ENCODE peak calls at places on chromosome 13, in four cellular contexts. T, J, O and U are unnamed samples.

GRCh38 chr13:27678306-27679040 is 56.8 kb downstream of the POLR1D start:
- DNase-seq in O (no peak), J (no peak), T (no peak), U (no peak)

GRCh38 chr13:108342369-108343289 is 73.1 kb downstream of the TNFSF13B start:
- DNase-seq in O (peak), T (peak), J (no peak), U (peak)

GRCh38 chr13:25455146-25455545 is 83.4 kb downstream of the ATP8A2 start:
- DNase-seq in O (no peak), J (no peak), T (no peak), U (no peak)

GRCh38 chr13:28728642-28729041 is 9.9 kb upstream of the SLC46A3 start:
- DNase-seq in T (no peak), J (no peak), O (no peak), U (no peak)

GRCh38 chr13:94784066-94784465 is 71.7 kb upstream of the SOX21 start:
- DNase-seq in J (no peak), O (peak), T (peak), U (no peak)

GRCh38 chr13:28531195-28531955 is 36.4 kb upstream of the FLT1 start:
- DNase-seq in T (peak), O (peak), J (no peak), U (no peak)

GRCh38 chr13:106153041-106153440 is 382.4 kb downstream of the EFNB2 start:
- DNase-seq in J (no peak), O (no peak), T (no peak), U (no peak)

GRCh38 chr13:48412881-48413351 is at the start of gene LPAR6:
- DNase-seq in J (no peak), O (peak), T (peak), U (no peak)

GRCh38 chr13:23744315-23744714 is 144.9 kb downstream of the MIPEP start:
- DNase-seq in J (no peak), T (no peak), O (no peak), U (no peak)

GRCh38 chr13:69324109-69324886 is 783.3 kb upstream of the ATXN8OS start:
- DNase-seq in T (no peak), O (no peak), J (no peak), U (no peak)

GRCh38 chr13:40355126-40355719 is 311.2 kb downstream of the FOXO1 start:
- DNase-seq in O (no peak), T (no peak), J (no peak), U (no peak)

GRCh38 chr13:44809152-44809551 is 180.1 kb downstream of the NUFIP1 start:
- DNase-seq in O (no peak), J (no peak), T (no peak), U (no peak)

GRCh38 chr13:32432856-32433255 is 4.9 kb upstream of the N4BP2L1 start:
- DNase-seq in J (no peak), O (no peak), T (no peak), U (no peak)

GRCh38 chr13:51923983-51924539 is 62.3 kb downstream of the CCDC70 start:
- DNase-seq in O (no peak), J (no peak), T (no peak), U (no peak)

GRCh38 chr13:30466841-30467252 is 1.1 kb upstream of the HMGB1 start:
- DNase-seq in J (no peak), T (no peak), O (no peak), U (peak)

GRCh38 chr13:46348976-46349375 is 38.1 kb downstream of the RUBCNL start:
- DNase-seq in O (no peak), J (no peak), T (no peak), U (no peak)

GRCh38 chr13:33751151-33751550 is 66.8 kb upstream of the RFC3 start:
- DNase-seq in T (peak), J (no peak), O (peak), U (no peak)

GRCh38 chr13:42656136-42656535 is 82.2 kb downstream of the TNFSF11 start:
- DNase-seq in O (peak), J (no peak), T (no peak), U (no peak)

GRCh38 chr13:40779049-40779448 is 8.1 kb upstream of the MRPS31 start:
- DNase-seq in O (no peak), J (no peak), T (no peak), U (no peak)

GRCh38 chr13:81738364-81738763 is 1397.4 kb upstream of the SPRY2 start:
- DNase-seq in O (no peak), T (no peak), J (no peak), U (no peak)

GRCh38 chr13:92649140-92649813 is 577.3 kb upstream of the GPC6 start:
- DNase-seq in J (no peak), T (no peak), O (no peak), U (no peak)

GRCh38 chr13:45393941-45394570 is 24.1 kb downstream of the SLC25A30 start:
- DNase-seq in T (peak), O (peak), J (peak), U (peak)

GRCh38 chr13:46405457-46405856 is 18.4 kb upstream of the RUBCNL start:
- DNase-seq in J (no peak), T (no peak), O (no peak), U (no peak)

GRCh38 chr13:49890376-49890775 is 45.8 kb downstream of the SPRYD7 start:
- DNase-seq in T (no peak), J (no peak), O (no peak), U (no peak)

GRCh38 chr13:91725646-91726045 is 327.2 kb downstream of the GPC5 start:
- DNase-seq in O (no peak), J (no peak), T (no peak), U (no peak)

GRCh38 chr13:64817721-64818120 is 2412.4 kb downstream of the PCDH9 start:
- DNase-seq in T (peak), O (peak), J (no peak), U (no peak)

GRCh38 chr13:105340061-105340606 is 1195.3 kb downstream of the EFNB2 start:
- DNase-seq in T (no peak), J (no peak), O (no peak), U (no peak)

GRCh38 chr13:110617326-110618072 is 2.2 kb downstream of the NAXD start:
- DNase-seq in O (peak), J (peak), T (peak), U (no peak)

GRCh38 chr13:110618167-110618566 is 2.8 kb downstream of the NAXD start:
- DNase-seq in J (no peak), O (no peak), T (no peak), U (no peak)

GRCh38 chr13:110615322-110616102 is at the start of gene NAXD:
- DNase-seq in O (peak), J (peak), T (peak), U (peak)

GRCh38 chr13:110615005-110615321 is 382 bp upstream of the NAXD start:
- DNase-seq in J (no peak), T (no peak), O (no peak), U (no peak)

GRCh38 chr13:110616103-110617101 is 1.1 kb downstream of the NAXD start:
- DNase-seq in J (peak), T (peak), O (peak), U (peak)
- TF ChIP-seq CTCF in J (no peak), T (peak), O (no peak), U (peak)

GRCh38 chr13:113584205-113584869 is at the start of gene TFDP1:
- DNase-seq in T (peak), O (peak), J (peak), U (peak)
- TF ChIP-seq CTCF in T (no peak), O (no peak), J (no peak), U (no peak)

DNA sequence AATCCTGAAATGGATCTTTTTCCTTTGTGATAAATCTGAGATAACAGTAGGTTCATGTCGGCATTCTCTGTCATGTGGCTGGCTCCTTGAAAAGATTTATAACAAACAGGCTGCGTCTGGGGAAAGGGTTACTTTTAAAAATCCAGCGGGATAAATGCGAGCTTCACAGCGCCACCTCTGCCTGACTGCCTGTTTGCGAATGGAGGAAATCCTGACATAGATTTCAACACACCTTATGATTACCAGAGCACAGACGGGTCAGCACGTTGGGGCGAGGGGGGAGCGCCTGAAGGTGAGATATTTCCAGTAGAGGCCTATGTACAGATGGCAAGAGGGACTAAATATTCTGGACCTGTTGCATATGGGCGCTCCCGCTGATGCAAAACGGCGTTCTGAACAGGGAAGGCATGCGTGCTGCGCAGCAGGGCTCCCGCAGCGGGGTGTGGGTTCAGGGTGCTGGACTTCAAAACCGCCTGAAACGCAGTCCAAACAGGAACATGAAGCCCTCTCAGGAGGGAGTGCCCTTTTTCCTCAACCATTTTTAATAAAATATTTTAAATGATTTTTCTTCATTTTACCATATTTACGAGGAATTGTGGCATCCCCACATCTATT is 445.3 kb upstream of the SGCG start:
- DNase-seq in T (no peak), O (no peak), J (no peak), U (no peak)
- TF ChIP-seq CTCF in T (no peak), O (no peak), J (no peak), U (no peak)

GRCh38 chr13:63124863-63125262 is 1709.2 kb upstream of the PCDH20 start:
- DNase-seq in J (no peak), T (peak), O (peak), U (no peak)
- TF ChIP-seq CTCF in J (peak), T (no peak), O (peak), U (no peak)

GRCh38 chr13:102089177-102089576 is 312.7 kb downstream of the FGF14 start:
- DNase-seq in O (no peak), J (no peak), T (peak), U (no peak)
- TF ChIP-seq CTCF in O (peak), J (no peak), T (peak), U (no peak)

GRCh38 chr13:60620611-60621395 is 223.8 kb downstream of the TDRD3 start:
- DNase-seq in O (no peak), T (no peak), J (no peak), U (no peak)

GRCh38 chr13:60613080-60613479 is 216.1 kb downstream of the TDRD3 start:
- DNase-seq in J (no peak), O (no peak), T (no peak), U (no peak)

GRCh38 chr13:60623131-60623530 is 226.1 kb downstream of the TDRD3 start:
- DNase-seq in T (no peak), J (no peak), O (no peak), U (no peak)

GRCh38 chr13:60619461-60619860 is 222.4 kb downstream of the TDRD3 start:
- DNase-seq in T (no peak), O (no peak), J (no peak), U (no peak)

DNA sequence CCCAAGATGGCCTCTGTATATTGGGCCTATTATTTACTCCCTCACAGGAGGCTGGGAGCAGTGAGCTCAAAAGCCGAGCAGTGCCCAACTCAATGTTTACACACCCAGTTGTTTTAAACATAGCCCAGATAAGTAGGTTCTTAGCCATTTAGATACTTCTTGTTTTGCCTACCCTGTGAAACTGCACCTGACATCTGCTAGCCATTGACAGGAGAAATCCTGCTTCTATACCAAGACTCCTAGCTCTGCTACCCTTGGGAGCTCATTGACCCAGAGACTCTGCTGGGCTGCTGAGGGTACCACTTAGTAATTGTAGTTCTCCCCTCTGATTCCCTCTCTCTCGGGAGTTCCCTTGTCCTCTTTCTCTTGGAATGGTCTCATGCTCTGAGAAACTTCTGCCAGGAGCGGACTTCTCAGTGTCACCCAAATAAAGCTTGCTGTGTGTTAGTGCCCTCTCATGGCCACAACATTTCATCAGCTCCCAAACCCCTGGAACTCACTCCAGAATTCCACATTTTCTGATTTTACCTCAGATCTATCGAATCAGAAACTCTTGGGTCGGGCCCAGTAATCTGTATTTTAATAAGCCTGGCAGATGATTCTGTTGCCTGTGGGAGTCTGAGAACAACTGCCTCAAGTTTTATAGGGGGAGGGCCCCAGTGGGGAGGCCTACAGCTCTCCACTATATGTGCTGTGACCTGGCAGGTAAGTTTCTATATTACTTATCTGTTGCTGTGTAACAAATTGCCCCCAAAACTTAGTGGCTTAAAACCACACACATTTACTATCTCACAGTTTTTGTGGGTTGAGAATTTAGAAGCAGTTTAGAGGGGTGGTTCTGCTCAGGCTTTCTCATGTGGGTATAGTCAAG is 221.1 kb downstream of the TDRD3 start:
- DNase-seq in J (no peak), O (peak), T (peak), U (no peak)
- TF ChIP-seq CTCF in J (no peak), O (peak), T (peak), U (no peak)